ENCODE peak calls at places on chromosomes 7 and 10, in four cellular contexts. U, B, E and F are unnamed samples.

GRCh38 chr10:93461124-93461806 is 20.9 kb downstream of the MYOF start:
- DNase-seq in U (no peak), B (peak), E (no peak), F (no peak)

GRCh38 chr10:59971915-59972314 is 65.6 kb upstream of the CCDC6 start:
- DNase-seq in U (peak), B (peak), E (peak), F (peak)

GRCh38 chr10:125396651-125397050 is 236.3 kb upstream of the CTBP2 start:
- DNase-seq in U (peak), B (peak), E (no peak), F (no peak)

GRCh38 chr7:68544851-68545250 is 1053.4 kb upstream of the AUTS2 start:
- DNase-seq in U (no peak), B (no peak), E (no peak), F (no peak)

GRCh38 chr7:126157391-126157790 is 1095.3 kb downstream of the GRM8 start:
- DNase-seq in U (no peak), B (no peak), E (no peak), F (no peak)

GRCh38 chr7:2761131-2761624 is 73.2 kb downstream of the AMZ1 start:
- DNase-seq in U (no peak), B (no peak), E (no peak), F (no peak)

GRCh38 chr10:71534552-71535158 is 137.9 kb downstream of the CDH23 start:
- DNase-seq in U (no peak), B (no peak), E (no peak), F (no peak)

GRCh38 chr7:158407581-158408331 is 179.9 kb downstream of the PTPRN2 start:
- DNase-seq in U (peak), B (peak), E (peak), F (no peak)

GRCh38 chr7:129762387-129762969 is 151.0 kb downstream of the NRF1 start:
- DNase-seq in U (no peak), B (no peak), E (no peak), F (no peak)

GRCh38 chr7:46145412-46145811 is 224.3 kb upstream of the IGFBP3 start:
- DNase-seq in U (peak), B (peak), E (peak), F (no peak)

GRCh38 chr10:100687143-100687953 is 58.0 kb upstream of the PAX2 start:
- DNase-seq in U (no peak), B (no peak), E (no peak), F (no peak)

GRCh38 chr7:135964254-135964653 is 12.9 kb downstream of the MTPN start:
- DNase-seq in U (no peak), B (no peak), E (no peak), F (no peak)

GRCh38 chr10:92478536-92478935 is 95.4 kb downstream of the IDE start:
- DNase-seq in U (no peak), B (no peak), E (no peak), F (no peak)

GRCh38 chr7:37208528-37208927 is 240.1 kb downstream of the ELMO1 start:
- DNase-seq in U (peak), B (peak), E (peak), F (no peak)

GRCh38 chr10:66537186-66537585 is 388.6 kb upstream of the LRRTM3 start:
- DNase-seq in U (no peak), B (no peak), E (no peak), F (no peak)

GRCh38 chr7:13067036-13067435 is 379.6 kb downstream of the ARL4A start:
- DNase-seq in U (no peak), B (no peak), E (no peak), F (no peak)

DNA sequence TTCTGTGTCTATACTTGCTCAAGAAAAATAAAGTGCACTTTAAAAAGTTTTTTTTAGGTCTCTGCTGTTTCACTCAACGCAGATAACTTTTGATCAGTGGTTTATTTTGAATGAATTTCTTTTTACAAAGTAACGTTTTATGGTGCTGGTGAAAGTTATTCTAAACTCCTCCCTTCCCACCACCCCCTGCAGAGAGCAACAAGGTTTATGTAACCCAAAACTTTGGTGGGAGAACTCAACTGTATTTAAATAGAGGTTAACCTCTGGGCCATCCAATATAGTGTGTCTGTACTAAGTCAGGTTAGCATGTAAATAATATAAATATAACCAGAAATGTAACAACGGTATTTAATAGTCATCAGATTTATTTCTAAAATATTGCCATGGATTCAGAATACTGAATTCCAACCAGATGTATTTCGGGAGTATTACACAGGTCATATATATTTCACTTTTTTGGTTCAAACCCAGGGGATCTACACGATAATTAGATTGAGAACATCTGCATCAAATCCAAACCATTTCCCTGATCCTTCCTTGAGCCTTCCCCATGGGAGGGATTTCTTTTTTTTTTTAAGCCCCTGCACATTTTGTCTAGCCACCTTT is 3.9 kb upstream of the CUX1 start:
- DNase-seq in U (no peak), B (no peak), E (no peak), F (no peak)
- H3K4me3 ChIP-seq in U (peak), B (peak), E (peak), F (no peak)

GRCh38 chr10:15112657-15113056 is 15.5 kb downstream of the RPP38 start:
- DNase-seq in U (no peak), B (no peak), E (peak), F (no peak)
- TF ChIP-seq CTCF in U (no peak), B (no peak), E (no peak), F (no peak)

GRCh38 chr10:42454313-42454712 is 184.1 kb downstream of the ZNF33B start:
- DNase-seq in U (no peak), B (no peak), E (no peak), F (no peak)
- H3K4me3 ChIP-seq in U (no peak), B (no peak), E (no peak), F (no peak)

GRCh38 chr10:6114758-6115410 is 26.1 kb downstream of the RBM17 start:
- DNase-seq in U (no peak), B (peak), E (peak), F (no peak)

GRCh38 chr10:6115824-6116350 is 27.1 kb downstream of the RBM17 start:
- DNase-seq in U (no peak), B (no peak), E (no peak), F (no peak)

GRCh38 chr10:6115411-6115800 is 26.6 kb downstream of the RBM17 start:
- DNase-seq in U (no peak), B (no peak), E (no peak), F (no peak)

GRCh38 chr10:6117711-6118110 is 28.9 kb downstream of the RBM17 start:
- DNase-seq in U (no peak), B (no peak), E (no peak), F (no peak)

DNA sequence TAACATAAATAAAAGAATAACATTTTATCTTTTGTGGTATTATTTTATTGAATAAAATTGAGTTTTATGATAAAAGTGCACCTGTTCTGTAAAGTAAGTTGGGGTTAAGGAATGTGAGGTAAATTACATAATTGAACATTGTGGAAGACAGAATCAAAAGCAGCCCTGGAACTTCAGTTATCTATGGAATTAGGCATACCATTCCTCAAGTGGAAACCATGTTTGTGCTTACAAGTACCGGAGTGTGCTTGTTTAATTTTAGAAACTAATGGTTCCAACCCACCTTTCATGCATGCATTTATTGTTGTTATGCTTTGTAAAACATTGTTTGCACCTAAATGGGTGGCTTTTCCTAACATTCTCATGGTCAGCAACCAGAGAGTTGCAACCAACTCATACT is 28.0 kb downstream of the RBM17 start:
- DNase-seq in U (no peak), B (no peak), E (no peak), F (no peak)
- TF ChIP-seq CTCF in U (no peak), B (no peak), E (no peak), F (no peak)